ENCODE peak calls at places on chromosomes 1 and 21, in five cellular contexts. C is HEK293T, Q is nucleus accumbens, G is ELF-1, A is NCI-H2081. U is an unnamed sample.

GRCh38 chr1:241579434-241579833 is 47.3 kb downstream of the KMO start:
- DNase-seq in C (no peak), Q (no peak), G (no peak), A (no peak), U (no peak)

GRCh38 chr1:7591565-7591964 is 179.5 kb upstream of the VAMP3 start:
- DNase-seq in A (no peak), G (no peak), Q (no peak), C (no peak), U (no peak)

GRCh38 chr1:228998179-228998578 is 262.9 kb downstream of the RHOU start:
- DNase-seq in C (no peak), Q (no peak), G (no peak), A (no peak), U (no peak)

GRCh38 chr21:41369915-41370839 is 8.3 kb downstream of the MX2 start:
- DNase-seq in Q (no peak), G (no peak), A (no peak), C (no peak), U (peak; percentile 31)

GRCh38 chr1:1825217-1825616 is 46.9 kb upstream of the NADK start:
- DNase-seq in A (no peak), Q (no peak), C (no peak), G (no peak), U (no peak)

GRCh38 chr1:9909222-9910046 is 635 bp downstream of the CTNNBIP1 start:
- DNase-seq in Q (no peak), A (no peak), C (no peak), G (peak; percentile 36), U (peak; percentile 63)

GRCh38 chr21:45455321-45456013 is 50.5 kb downstream of the COL18A1 start:
- DNase-seq in A (no peak), C (no peak), G (no peak), Q (no peak), U (peak; percentile 26)

GRCh38 chr1:161068306-161069200 is 1.1 kb downstream of the ARHGAP30 start:
- DNase-seq in C (no peak), G (no peak), A (no peak), Q (peak; percentile 9), U (peak; percentile 84)

GRCh38 chr21:22083899-22084298 is 1085.7 kb downstream of the NCAM2 start:
- DNase-seq in A (no peak), C (no peak), G (no peak), Q (no peak), U (no peak)

GRCh38 chr1:204409878-204410763 is 1.5 kb downstream of the PPP1R15B start:
- DNase-seq in A (peak; percentile 10), Q (no peak), G (no peak), C (no peak), U (no peak)

GRCh38 chr1:9580942-9581341 is 7.8 kb upstream of the TMEM201 start:
- DNase-seq in C (no peak), Q (no peak), G (no peak), A (no peak), U (no peak)

GRCh38 chr1:192668434-192668983 is 32.6 kb downstream of the RGS13 start:
- DNase-seq in A (no peak), C (no peak), G (peak; percentile 29), Q (no peak), U (no peak)

GRCh38 chr21:25887166-25887565 is 152.4 kb downstream of the GABPA start:
- DNase-seq in Q (no peak), A (no peak), G (no peak), C (no peak), U (no peak)

GRCh38 chr1:217136895-217137205 is 413.6 kb upstream of the ESRRG start:
- DNase-seq in A (no peak), C (no peak), G (peak; percentile 25), Q (no peak), U (no peak)

GRCh38 chr1:44036409-44037111 is 5.3 kb upstream of the SLC6A9 start:
- DNase-seq in C (peak; percentile 72), G (peak; percentile 72), A (peak; percentile 78), Q (peak; percentile 57), U (peak; percentile 45)

GRCh38 chr1:180548686-180549326 is 10.0 kb upstream of the OVAAL start:
- DNase-seq in A (peak; percentile 62), G (no peak), C (peak; percentile 46), Q (no peak), U (no peak)

GRCh38 chr1:25033828-25034451 is 103.9 kb upstream of the RUNX3 start:
- DNase-seq in A (no peak), C (no peak), Q (no peak), G (no peak), U (peak; percentile 19)

GRCh38 chr1:109776206-109776835 is 12.6 kb upstream of the EPS8L3 start:
- DNase-seq in A (no peak), Q (no peak), G (no peak), C (no peak), U (no peak)

GRCh38 chr1:6601865-6602668 is 602 bp downstream of the KLHL21 start:
- DNase-seq in G (peak; percentile 80), C (no peak), A (peak; percentile 20), Q (no peak), U (peak; percentile 10)

GRCh38 chr1:59290173-59290954 is 6.5 kb upstream of the FGGY start:
- DNase-seq in G (peak; percentile 66), C (peak; percentile 73), Q (no peak), A (peak; percentile 26), U (no peak)

GRCh38 chr1:156167536-156167935 is 14.2 kb downstream of the SEMA4A start:
- DNase-seq in Q (no peak), G (no peak), C (no peak), A (no peak), U (no peak)

GRCh38 chr1:2479618-2480017 is 3.5 kb downstream of the PLCH2 start:
- DNase-seq in G (no peak), Q (no peak), A (no peak), C (no peak), U (no peak)

GRCh38 chr21:15735409-15735808 is 5.6 kb downstream of the USP25 start:
- DNase-seq in A (no peak), Q (no peak), C (peak; percentile 59), G (no peak), U (no peak)

GRCh38 chr1:99648107-99648506 is 2.2 kb downstream of the PALMD start:
- DNase-seq in G (no peak), C (peak; percentile 65), A (no peak), Q (no peak), U (no peak)

GRCh38 chr1:223834660-223835263 is 11.0 kb downstream of the TP53BP2 start:
- DNase-seq in A (no peak), C (no peak), Q (no peak), G (no peak), U (no peak)

GRCh38 chr1:107963601-107964396 is 1.2 kb downstream of the VAV3 start:
- DNase-seq in G (peak; percentile 47), C (no peak), A (no peak), Q (no peak), U (peak; percentile 12)

GRCh38 chr1:117499071-117499470 is 106.8 kb upstream of the TENT5C start:
- DNase-seq in A (no peak), G (no peak), C (no peak), Q (no peak), U (no peak)

GRCh38 chr1:191174298-191174697 is 696.6 kb upstream of the BRINP3 start:
- DNase-seq in C (no peak), Q (no peak), A (no peak), G (no peak), U (no peak)

GRCh38 chr21:44758781-44759627 is 42.6 kb downstream of the UBE2G2 start:
- DNase-seq in Q (no peak), C (no peak), G (no peak), A (no peak), U (peak; percentile 16)

GRCh38 chr1:117846674-117847425 is 82.6 kb downstream of the GDAP2 start:
- DNase-seq in Q (no peak), C (no peak), A (no peak), G (no peak), U (no peak)

GRCh38 chr21:45304945-45305344 is 17.2 kb upstream of the POFUT2 start:
- DNase-seq in Q (no peak), A (no peak), C (no peak), G (no peak), U (no peak)

GRCh38 chr1:15418811-15419515 is 9.3 kb downstream of the EFHD2 start:
- DNase-seq in G (no peak), Q (no peak), A (no peak), C (no peak), U (no peak)

GRCh38 chr1:147673401-147673800 is 3.1 kb upstream of the ACP6 start:
- DNase-seq in Q (no peak), G (no peak), A (no peak), C (no peak), U (no peak)

GRCh38 chr1:84653130-84653680 is 37.1 kb downstream of the SSX2IP start:
- DNase-seq in Q (no peak), C (peak; percentile 15), G (no peak), A (no peak), U (no peak)

GRCh38 chr1:167627615-167627864 is 2.5 kb upstream of the RCSD1 start:
- DNase-seq in G (no peak), C (no peak), A (no peak), Q (no peak), U (no peak)

GRCh38 chr1:113809651-113810602 is 2.3 kb downstream of the RSBN1 start:
- DNase-seq in C (peak; percentile 19), Q (no peak), G (no peak), A (no peak), U (no peak)